ENCODE peak calls at places on chromosome 17, in six cellular contexts. X is right atrium auricular region, L is kidney, G is fibroblast of lung, V is OCI-LY7, P is body of pancreas. T is an unnamed sample.

GRCh38 chr17:77859411-77859810 is 99.1 kb upstream of the TNRC6C start:
- DNase-seq in X (no peak), L (peak; percentile 17), G (no peak), V (no peak), P (no peak), T (peak; percentile 32)

GRCh38 chr17:63066158-63066808 is 100.2 kb downstream of the TANC2 start:
- DNase-seq in X (no peak), L (peak; percentile 33), G (no peak), V (no peak), P (no peak), T (no peak)

GRCh38 chr17:32970281-32970680 is 21.4 kb upstream of the SPACA3 start:
- DNase-seq in X (no peak), L (no peak), G (no peak), V (no peak), P (peak; percentile 34), T (no peak)

GRCh38 chr17:61389670-61390478 is 9.8 kb upstream of the TBX2 start:
- DNase-seq in X (no peak), L (peak; percentile 75), G (peak; percentile 68), V (peak; percentile 42), P (no peak), T (peak; percentile 86)

GRCh38 chr17:9003355-9004131 is 17.8 kb upstream of the NTN1 start:
- DNase-seq in X (no peak), L (no peak), G (no peak), V (no peak), P (no peak), T (no peak)

GRCh38 chr17:41518031-41518430 is 659 bp downstream of the KRT15 start:
- DNase-seq in X (no peak), L (no peak), G (no peak), V (no peak), P (no peak), T (no peak)

GRCh38 chr17:40158438-40158837 is 18.1 kb downstream of the CASC3 start:
- DNase-seq in X (no peak), L (no peak), G (no peak), V (no peak), P (no peak), T (no peak)

GRCh38 chr17:73360961-73361761 is 49.4 kb upstream of the CDC42EP4 start:
- DNase-seq in X (no peak), L (peak; percentile 59), G (no peak), V (no peak), P (peak; percentile 33), T (no peak)

GRCh38 chr17:45147102-45147580 is 1.1 kb upstream of the HEXIM1 start:
- DNase-seq in X (no peak), L (peak; percentile 85), G (no peak), V (peak; percentile 87), P (peak; percentile 73), T (peak; percentile 90)

GRCh38 chr17:69978056-69978646 is 96.9 kb upstream of the KCNJ16 start:
- DNase-seq in X (no peak), L (no peak), G (no peak), V (no peak), P (no peak), T (no peak)

GRCh38 chr17:82786427-82786826 is 34.6 kb downstream of the TBCD start:
- DNase-seq in X (no peak), L (no peak), G (no peak), V (peak; percentile 48), P (no peak), T (no peak)

GRCh38 chr17:46818929-46819859 is 702 bp upstream of the WNT3 start:
- DNase-seq in X (no peak), L (no peak), G (no peak), V (no peak), P (no peak), T (no peak)

GRCh38 chr17:80051681-80052080 is 15.2 kb downstream of the CCDC40 start:
- DNase-seq in X (no peak), L (peak; percentile 32), G (no peak), V (no peak), P (no peak), T (no peak)

GRCh38 chr17:61218438-61218837 is 181.2 kb upstream of the TBX2 start:
- DNase-seq in X (no peak), L (no peak), G (peak; percentile 61), V (no peak), P (no peak), T (no peak)

GRCh38 chr17:37608369-37609169 is 649 bp downstream of the SYNRG start:
- DNase-seq in X (no peak), L (no peak), G (peak; percentile 43), V (peak; percentile 53), P (no peak), T (no peak)

GRCh38 chr17:76716146-76716833 is 5.5 kb upstream of the MXRA7 start:
- DNase-seq in X (peak; percentile 95), L (no peak), G (peak; percentile 98), V (no peak), P (no peak), T (peak; percentile 82)

GRCh38 chr17:21252289-21252874 is 828 bp downstream of the NATD1 start:
- DNase-seq in X (no peak), L (no peak), G (no peak), V (no peak), P (no peak), T (peak; percentile 81)

GRCh38 chr17:27985306-27985705 is 57.2 kb upstream of the NLK start:
- DNase-seq in X (no peak), L (no peak), G (no peak), V (no peak), P (no peak), T (no peak)

GRCh38 chr17:32355649-32356377 is 5.9 kb downstream of the ZNF207 start:
- DNase-seq in X (no peak), L (no peak), G (no peak), V (no peak), P (no peak), T (no peak)

GRCh38 chr17:44074231-44074910 is 3.8 kb downstream of the G6PC3 start:
- DNase-seq in X (no peak), L (peak; percentile 60), G (peak; percentile 41), V (no peak), P (no peak), T (no peak)

GRCh38 chr17:62105361-62105760 is 40.3 kb upstream of the MED13 start:
- DNase-seq in X (no peak), L (no peak), G (no peak), V (no peak), P (no peak), T (no peak)

GRCh38 chr17:74202879-74203432 is 522 bp upstream of the RPL38 start:
- DNase-seq in X (no peak), L (no peak), G (no peak), V (no peak), P (no peak), T (peak; percentile 85)

GRCh38 chr17:81386646-81387234 is 8.5 kb upstream of the BAHCC1 start:
- DNase-seq in X (no peak), L (peak; percentile 82), G (no peak), V (no peak), P (no peak), T (no peak)

GRCh38 chr17:75430159-75430748 is 24.8 kb upstream of the GRB2 start:
- DNase-seq in X (no peak), L (no peak), G (no peak), V (no peak), P (peak; percentile 22), T (no peak)

GRCh38 chr17:75433223-75433622 is 23.2 kb upstream of the TMEM94 start:
- DNase-seq in X (no peak), L (no peak), G (no peak), V (no peak), P (no peak), T (no peak)

DNA sequence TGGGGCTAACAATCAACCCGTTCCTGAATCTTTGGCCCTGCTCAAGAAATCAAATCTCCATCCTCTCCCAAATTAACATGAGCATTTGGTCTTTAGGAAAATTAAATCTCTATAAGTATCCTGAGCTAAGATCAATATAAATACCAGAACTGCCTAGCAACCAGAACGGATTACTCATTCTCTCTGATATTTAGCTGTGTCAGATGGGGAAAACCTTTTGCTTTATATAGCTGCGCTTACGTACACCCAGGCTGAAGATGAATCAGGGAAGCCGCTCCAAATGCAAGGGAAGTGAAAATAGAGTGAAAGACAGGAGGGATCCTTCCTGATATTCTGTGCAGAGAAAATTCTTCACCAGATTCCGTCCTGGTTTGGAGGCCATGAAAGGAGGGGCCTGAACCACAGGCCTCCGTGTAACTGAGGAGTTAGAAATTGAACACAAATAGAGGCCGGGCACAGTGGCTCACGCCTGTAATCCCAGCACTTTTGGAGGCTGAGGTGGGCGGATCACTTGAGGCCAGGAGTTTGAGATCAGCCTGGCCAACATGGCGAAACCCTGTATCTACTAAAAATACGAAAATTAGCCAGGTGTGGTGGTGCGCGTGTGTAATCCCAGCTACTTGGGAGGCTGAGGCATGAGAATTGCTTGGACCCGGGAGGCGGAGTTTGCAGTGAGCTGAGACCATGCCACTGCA is 23.4 kb upstream of the GRB2 start:
- DNase-seq in X (no peak), L (no peak), G (peak; percentile 73), V (no peak), P (no peak), T (no peak)
- H3K4me1 ChIP-seq in X (peaks cover 19% of the 10 kb centered on the region), L (peaks cover 5% of the 10 kb centered on the region), G (peaks cover 12% of the 10 kb centered on the region), V (peaks cover 7% of the 10 kb centered on the region), P (peaks cover 5% of the 10 kb centered on the region), T (peaks cover 11% of the 10 kb centered on the region)

GRCh38 chr17:47989700-47990099 is 18.8 kb downstream of the CDK5RAP3 start:
- DNase-seq in X (no peak), L (no peak), G (no peak), V (no peak), P (no peak), T (no peak)

GRCh38 chr17:47986520-47986919 is 15.6 kb downstream of the CDK5RAP3 start:
- DNase-seq in X (no peak), L (no peak), G (no peak), V (no peak), P (no peak), T (peak; percentile 32)

GRCh38 chr17:47989159-47989558 is 18.2 kb downstream of the CDK5RAP3 start:
- DNase-seq in X (no peak), L (no peak), G (no peak), V (no peak), P (no peak), T (peak; percentile 12)

GRCh38 chr17:47983492-47984223 is 12.7 kb downstream of the CDK5RAP3 start:
- DNase-seq in X (no peak), L (no peak), G (no peak), V (no peak), P (no peak), T (no peak)

GRCh38 chr17:47987240-47987835 is 16.4 kb downstream of the CDK5RAP3 start:
- DNase-seq in X (no peak), L (peak; percentile 81), G (no peak), V (no peak), P (peak; percentile 58), T (peak; percentile 82)
- H3K4me1 ChIP-seq in X (peaks cover 33% of the 10 kb centered on the region), L (no peaks in the 10 kb centered on the region), G (peaks cover 2% of the 10 kb centered on the region), V (no peaks in the 10 kb centered on the region), P (peaks cover 5% of the 10 kb centered on the region), T (peaks cover 36% of the 10 kb centered on the region)

GRCh38 chr17:17713839-17714238 is 32.6 kb downstream of the RAI1 start:
- DNase-seq in X (peak; percentile 69), L (peak; percentile 92), G (peak; percentile 50), V (no peak), P (peak; percentile 61), T (no peak)
- H3K4me1 ChIP-seq in X (peaks cover 61% of the 10 kb centered on the region), L (peaks cover 17% of the 10 kb centered on the region), G (peaks cover 45% of the 10 kb centered on the region), V (peaks cover 8% of the 10 kb centered on the region), P (peaks cover 36% of the 10 kb centered on the region), T (peaks cover 70% of the 10 kb centered on the region)

GRCh38 chr17:34254651-34255380 is at the start of gene CCL2:
- DNase-seq in X (peak; percentile 88), L (peak; percentile 83), G (peak; percentile 66), V (no peak), P (peak; percentile 49), T (no peak)
- H3K4me1 ChIP-seq in X (peaks cover 78% of the 10 kb centered on the region), L (peaks cover 25% of the 10 kb centered on the region), G (peaks cover 34% of the 10 kb centered on the region), V (no peaks in the 10 kb centered on the region), P (peaks cover 57% of the 10 kb centered on the region), T (peaks cover 35% of the 10 kb centered on the region)

GRCh38 chr17:3929764-3930163 is 13.5 kb upstream of the P2RX1 start:
- DNase-seq in X (no peak), L (no peak), G (no peak), V (no peak), P (no peak), T (no peak)
- H3K4me1 ChIP-seq in X (peaks cover 13% of the 10 kb centered on the region), L (no peaks in the 10 kb centered on the region), G (no peaks in the 10 kb centered on the region), V (no peaks in the 10 kb centered on the region), P (no peaks in the 10 kb centered on the region), T (no peaks in the 10 kb centered on the region)

T was measured in spleen.